ENCODE peak calls at places on chromosomes 4 and X, in ten cellular contexts. S, M, Z, O, G, D, C, L, W and U are unnamed samples.
A peak's percentile ranks its signal among the peaks of the same experiment; 100 is the strongest.

GRCh38 chrX:103918050-103918449 is 44.4 kb upstream of the TMSB15B start:
- DNase-seq in S (peak; percentile 77), O (peak; percentile 62), M (peak; percentile 46), D (no peak), C (no peak), G (peak; percentile 39), Z (peak; percentile 85), L (peak; percentile 58), W (peak; percentile 81), U (no peak)

GRCh38 chr4:99352602-99353580 is at the start of gene ADH1C:
- DNase-seq in G (no peak), Z (no peak), D (no peak), M (no peak), S (no peak), W (no peak), L (no peak), O (no peak), C (no peak), U (no peak)

GRCh38 chr4:609400-610050 is 15.8 kb upstream of the PDE6B start:
- DNase-seq in O (peak; percentile 22), C (no peak), Z (no peak), M (no peak), G (no peak), L (peak; percentile 20), D (no peak), S (no peak), W (peak; percentile 55), U (no peak)

GRCh38 chrX:31038585-31039326 is 33.1 kb downstream of the FTHL17 start:
- DNase-seq in L (no peak), W (peak; percentile 34), S (peak; percentile 66), Z (peak; percentile 57), O (peak; percentile 61), G (peak; percentile 7), M (no peak), C (no peak), D (no peak), U (no peak)

GRCh38 chrX:9824554-9824953 is 38.3 kb downstream of the SHROOM2 start:
- DNase-seq in C (no peak), S (no peak), O (no peak), L (no peak), D (no peak), W (peak; percentile 49), G (no peak), M (no peak), Z (no peak), U (no peak)

GRCh38 chr4:171857302-171858005 is 44.2 kb downstream of the GALNTL6 start:
- DNase-seq in G (no peak), W (no peak), Z (no peak), M (no peak), D (no peak), C (no peak), L (no peak), O (no peak), S (peak; percentile 83), U (no peak)

GRCh38 chr4:119087121-119087520 is 48.5 kb upstream of the MYOZ2 start:
- DNase-seq in C (no peak), W (no peak), Z (no peak), M (no peak), G (no peak), L (no peak), O (no peak), S (peak; percentile 46), D (no peak), U (no peak)

GRCh38 chrX:50704360-50704759 is 109.6 kb downstream of the SHROOM4 start:
- DNase-seq in D (no peak), Z (no peak), W (no peak), C (no peak), L (no peak), M (no peak), O (no peak), S (no peak), G (no peak), U (no peak)

GRCh38 chr4:24770111-24770584 is 25.2 kb upstream of the SOD3 start:
- DNase-seq in D (no peak), O (no peak), Z (peak; percentile 34), L (no peak), S (peak; percentile 32), M (peak; percentile 9), C (no peak), W (no peak), G (no peak), U (peak; percentile 52)

GRCh38 chrX:38891641-38892413 is 90.6 kb downstream of the MID1IP1 start:
- DNase-seq in Z (no peak), C (no peak), D (no peak), W (no peak), G (peak; percentile 3), S (peak; percentile 6), L (no peak), M (no peak), O (no peak), U (no peak)

GRCh38 chr4:187232201-187232600 is 508.5 kb upstream of the FAT1 start:
- DNase-seq in G (no peak), D (no peak), S (no peak), L (no peak), Z (no peak), C (no peak), O (no peak), M (no peak), W (no peak), U (peak; percentile 51)

GRCh38 chr4:3219761-3220481 is 29.0 kb upstream of the MSANTD1 start:
- DNase-seq in S (no peak), W (no peak), Z (no peak), L (peak; percentile 16), C (no peak), G (no peak), O (no peak), M (no peak), D (no peak), U (no peak)

GRCh38 chr4:11635336-11635735 is 206.6 kb upstream of the HS3ST1 start:
- DNase-seq in Z (no peak), M (peak; percentile 34), S (peak; percentile 55), G (no peak), C (no peak), D (no peak), O (no peak), W (no peak), L (no peak), U (peak; percentile 94)

GRCh38 chr4:153676984-153677383 is 7.1 kb upstream of the TLR2 start:
- DNase-seq in D (no peak), M (peak; percentile 28), G (no peak), C (no peak), Z (no peak), S (peak; percentile 86), O (no peak), L (no peak), W (no peak), U (peak; percentile 75)